ENCODE peak calls at places on chromosomes 12 and 14, in seven cellular contexts. One of them, this sample, is unnamed.

GRCh38 chr14:77322209-77322902 is 1.5 kb downstream of the GSTZ1 start:
- DNase-seq in C1 segment of cervical spinal cord: no peak
- DNase-seq in pons: no peak
- DNase-seq in activated naive CD8-positive, alpha-beta T cell treated with anti-CD3 and anti-CD28 coated beads, Interleukin-2, amount 10 ng/mL, durations not matched to agents 7 days and 5 days: no peak
- DNase-seq in Calu3: no peak
- DNase-seq in CD4-positive, alpha-beta memory T cell: no peak
- DNase-seq in left cardiac atrium: no peak
- DNase-seq in this sample: no peak

GRCh38 chr12:28802706-28803438 is 346.2 kb upstream of the FAR2 start:
- DNase-seq in left cardiac atrium: no peak
- DNase-seq in CD4-positive, alpha-beta memory T cell: no peak
- DNase-seq in activated naive CD8-positive, alpha-beta T cell treated with anti-CD3 and anti-CD28 coated beads, Interleukin-2, amount 10 ng/mL, durations not matched to agents 7 days and 5 days: no peak
- DNase-seq in Calu3: no peak
- DNase-seq in C1 segment of cervical spinal cord: no peak
- DNase-seq in pons: no peak
- DNase-seq in this sample: no peak

GRCh38 chr14:22890416-22890815 is 7.4 kb downstream of the REM2 start:
- DNase-seq in activated naive CD8-positive, alpha-beta T cell treated with anti-CD3 and anti-CD28 coated beads, Interleukin-2, amount 10 ng/mL, durations not matched to agents 7 days and 5 days: no peak
- DNase-seq in Calu3: no peak
- DNase-seq in C1 segment of cervical spinal cord: no peak
- DNase-seq in pons: no peak
- DNase-seq in CD4-positive, alpha-beta memory T cell: no peak
- DNase-seq in left cardiac atrium: no peak
- DNase-seq in this sample: no peak

GRCh38 chr14:77475432-77476115 is 17.7 kb downstream of the AHSA1 start:
- DNase-seq in pons: no peak
- DNase-seq in Calu3: no peak
- DNase-seq in activated naive CD8-positive, alpha-beta T cell treated with anti-CD3 and anti-CD28 coated beads, Interleukin-2, amount 10 ng/mL, durations not matched to agents 7 days and 5 days: no peak
- DNase-seq in C1 segment of cervical spinal cord: no peak
- DNase-seq in CD4-positive, alpha-beta memory T cell: no peak
- DNase-seq in left cardiac atrium: no peak
- DNase-seq in this sample: no peak

GRCh38 chr14:99125616-99126431 is 146.2 kb downstream of the BCL11B start:
- DNase-seq in C1 segment of cervical spinal cord: no peak
- DNase-seq in CD4-positive, alpha-beta memory T cell: no peak
- DNase-seq in pons: no peak
- DNase-seq in Calu3: no peak
- DNase-seq in activated naive CD8-positive, alpha-beta T cell treated with anti-CD3 and anti-CD28 coated beads, Interleukin-2, amount 10 ng/mL, durations not matched to agents 7 days and 5 days: no peak
- DNase-seq in left cardiac atrium: no peak
- DNase-seq in this sample: no peak

GRCh38 chr12:121626853-121627623 is 708 bp downstream of the ORAI1 start:
- DNase-seq in activated naive CD8-positive, alpha-beta T cell treated with anti-CD3 and anti-CD28 coated beads, Interleukin-2, amount 10 ng/mL, durations not matched to agents 7 days and 5 days: peak; percentile 79
- DNase-seq in pons: peak; percentile 45
- DNase-seq in left cardiac atrium: peak; percentile 57
- DNase-seq in C1 segment of cervical spinal cord: peak; percentile 40
- DNase-seq in CD4-positive, alpha-beta memory T cell: peak; percentile 85
- DNase-seq in Calu3: peak; percentile 72
- DNase-seq in this sample: peak; percentile 22

GRCh38 chr12:117854339-117855012 is 114.3 kb downstream of the KSR2 start:
- DNase-seq in pons: no peak
- DNase-seq in Calu3: peak; percentile 83
- DNase-seq in activated naive CD8-positive, alpha-beta T cell treated with anti-CD3 and anti-CD28 coated beads, Interleukin-2, amount 10 ng/mL, durations not matched to agents 7 days and 5 days: peak; percentile 54
- DNase-seq in CD4-positive, alpha-beta memory T cell: peak; percentile 17
- DNase-seq in C1 segment of cervical spinal cord: no peak
- DNase-seq in left cardiac atrium: no peak
- DNase-seq in this sample: peak; percentile 32

GRCh38 chr12:123233505-123234299 is 466 bp downstream of the MTRFR start:
- DNase-seq in Calu3: no peak
- DNase-seq in activated naive CD8-positive, alpha-beta T cell treated with anti-CD3 and anti-CD28 coated beads, Interleukin-2, amount 10 ng/mL, durations not matched to agents 7 days and 5 days: no peak
- DNase-seq in C1 segment of cervical spinal cord: no peak
- DNase-seq in CD4-positive, alpha-beta memory T cell: no peak
- DNase-seq in pons: no peak
- DNase-seq in left cardiac atrium: no peak
- DNase-seq in this sample: no peak

GRCh38 chr14:76514599-76514998 is 138.7 kb downstream of the ESRRB start:
- DNase-seq in C1 segment of cervical spinal cord: no peak
- DNase-seq in CD4-positive, alpha-beta memory T cell: no peak
- DNase-seq in pons: peak; percentile 42
- DNase-seq in activated naive CD8-positive, alpha-beta T cell treated with anti-CD3 and anti-CD28 coated beads, Interleukin-2, amount 10 ng/mL, durations not matched to agents 7 days and 5 days: no peak
- DNase-seq in Calu3: peak; percentile 26
- DNase-seq in left cardiac atrium: no peak
- DNase-seq in this sample: no peak

GRCh38 chr12:72011374-72011773 is 72.7 kb downstream of the TPH2 start:
- DNase-seq in Calu3: no peak
- DNase-seq in left cardiac atrium: no peak
- DNase-seq in activated naive CD8-positive, alpha-beta T cell treated with anti-CD3 and anti-CD28 coated beads, Interleukin-2, amount 10 ng/mL, durations not matched to agents 7 days and 5 days: no peak
- DNase-seq in CD4-positive, alpha-beta memory T cell: no peak
- DNase-seq in pons: no peak
- DNase-seq in C1 segment of cervical spinal cord: no peak
- DNase-seq in this sample: no peak

GRCh38 chr14:20866963-20867362 is 24.2 kb upstream of the RNASE3 start:
- DNase-seq in activated naive CD8-positive, alpha-beta T cell treated with anti-CD3 and anti-CD28 coated beads, Interleukin-2, amount 10 ng/mL, durations not matched to agents 7 days and 5 days: no peak
- DNase-seq in pons: peak; percentile 24
- DNase-seq in CD4-positive, alpha-beta memory T cell: no peak
- DNase-seq in left cardiac atrium: no peak
- DNase-seq in C1 segment of cervical spinal cord: no peak
- DNase-seq in Calu3: peak; percentile 17
- DNase-seq in this sample: no peak

GRCh38 chr12:102816816-102817434 is 100.1 kb downstream of the PAH start:
- DNase-seq in C1 segment of cervical spinal cord: no peak
- DNase-seq in CD4-positive, alpha-beta memory T cell: no peak
- DNase-seq in Calu3: peak; percentile 17
- DNase-seq in activated naive CD8-positive, alpha-beta T cell treated with anti-CD3 and anti-CD28 coated beads, Interleukin-2, amount 10 ng/mL, durations not matched to agents 7 days and 5 days: no peak
- DNase-seq in left cardiac atrium: no peak
- DNase-seq in pons: peak; percentile 32
- DNase-seq in this sample: no peak

GRCh38 chr14:22689186-22689585 is 45.0 kb upstream of the OR6J1 start:
- DNase-seq in Calu3: no peak
- DNase-seq in pons: peak; percentile 7
- DNase-seq in left cardiac atrium: no peak
- DNase-seq in activated naive CD8-positive, alpha-beta T cell treated with anti-CD3 and anti-CD28 coated beads, Interleukin-2, amount 10 ng/mL, durations not matched to agents 7 days and 5 days: no peak
- DNase-seq in C1 segment of cervical spinal cord: no peak
- DNase-seq in CD4-positive, alpha-beta memory T cell: no peak
- DNase-seq in this sample: no peak

GRCh38 chr12:117190210-117190781 is at the start of gene FBXO21:
- DNase-seq in Calu3: peak; percentile 97
- DNase-seq in pons: peak; percentile 92
- DNase-seq in activated naive CD8-positive, alpha-beta T cell treated with anti-CD3 and anti-CD28 coated beads, Interleukin-2, amount 10 ng/mL, durations not matched to agents 7 days and 5 days: peak; percentile 98
- DNase-seq in left cardiac atrium: peak; percentile 92
- DNase-seq in C1 segment of cervical spinal cord: peak; percentile 82
- DNase-seq in CD4-positive, alpha-beta memory T cell: peak; percentile 93
- DNase-seq in this sample: peak; percentile 91

GRCh38 chr12:51293693-51294092 is 23.5 kb upstream of the SMAGP start:
- DNase-seq in CD4-positive, alpha-beta memory T cell: no peak
- DNase-seq in C1 segment of cervical spinal cord: no peak
- DNase-seq in activated naive CD8-positive, alpha-beta T cell treated with anti-CD3 and anti-CD28 coated beads, Interleukin-2, amount 10 ng/mL, durations not matched to agents 7 days and 5 days: no peak
- DNase-seq in pons: no peak
- DNase-seq in left cardiac atrium: no peak
- DNase-seq in Calu3: no peak
- DNase-seq in this sample: no peak

GRCh38 chr12:55068416-55069010 is 48.7 kb downstream of the NEUROD4 start:
- DNase-seq in activated naive CD8-positive, alpha-beta T cell treated with anti-CD3 and anti-CD28 coated beads, Interleukin-2, amount 10 ng/mL, durations not matched to agents 7 days and 5 days: peak; percentile 28
- DNase-seq in left cardiac atrium: no peak
- DNase-seq in C1 segment of cervical spinal cord: no peak
- DNase-seq in Calu3: peak; percentile 50
- DNase-seq in CD4-positive, alpha-beta memory T cell: peak; percentile 46
- DNase-seq in pons: peak; percentile 44
- DNase-seq in this sample: no peak

GRCh38 chr12:52321433-52321832 is 235 bp upstream of the KRT83 start:
- DNase-seq in pons: peak; percentile 87
- DNase-seq in C1 segment of cervical spinal cord: peak; percentile 4
- DNase-seq in left cardiac atrium: no peak
- DNase-seq in CD4-positive, alpha-beta memory T cell: no peak
- DNase-seq in Calu3: no peak
- DNase-seq in activated naive CD8-positive, alpha-beta T cell treated with anti-CD3 and anti-CD28 coated beads, Interleukin-2, amount 10 ng/mL, durations not matched to agents 7 days and 5 days: peak; percentile 23
- DNase-seq in this sample: peak; percentile 38

GRCh38 chr12:66236969-66237368 is 48.0 kb downstream of the IRAK3 start:
- DNase-seq in left cardiac atrium: no peak
- DNase-seq in C1 segment of cervical spinal cord: no peak
- DNase-seq in pons: no peak
- DNase-seq in Calu3: no peak
- DNase-seq in activated naive CD8-positive, alpha-beta T cell treated with anti-CD3 and anti-CD28 coated beads, Interleukin-2, amount 10 ng/mL, durations not matched to agents 7 days and 5 days: no peak
- DNase-seq in CD4-positive, alpha-beta memory T cell: no peak
- DNase-seq in this sample: no peak

This sample was measured in hypothalamus.